ENCODE peak calls at places on chromosomes 16 and 17, in four cellular contexts. W, B, S and D are unnamed samples.

GRCh38 chr16:74691093-74691855 is 9.4 kb downstream of the MLKL start:
- DNase-seq in W (no peak), B (no peak), S (no peak), D (no peak)

GRCh38 chr17:56489980-56490379 is 103.5 kb upstream of the NOG start:
- DNase-seq in W (no peak), B (no peak), S (no peak), D (no peak)

GRCh38 chr16:21223787-21224186 is 9.7 kb upstream of the ANKS4B start:
- DNase-seq in W (no peak), B (peak; percentile 44), S (peak; percentile 37), D (no peak)

GRCh38 chr16:6018848-6019489 is 921.4 kb upstream of the EEF2KMT start:
- DNase-seq in W (no peak), B (no peak), S (no peak), D (no peak)

GRCh38 chr16:78957328-78958100 is 643.0 kb downstream of the MAF start:
- DNase-seq in W (no peak), B (no peak), S (no peak), D (no peak)

GRCh38 chr17:2466936-2467335 is 44.8 kb downstream of the METTL16 start:
- DNase-seq in W (no peak), B (no peak), S (no peak), D (no peak)

GRCh38 chr16:17313085-17313611 is 157.6 kb downstream of the XYLT1 start:
- DNase-seq in W (no peak), B (no peak), S (peak; percentile 29), D (peak; percentile 35)

GRCh38 chr17:40070895-40071719 is 8.3 kb downstream of the THRA start:
- DNase-seq in W (no peak), B (no peak), S (peak; percentile 94), D (no peak)

GRCh38 chr16:81462683-81463082 is 18.1 kb downstream of the CMIP start:
- DNase-seq in W (no peak), B (no peak), S (no peak), D (no peak)

GRCh38 chr17:39872700-39873099 is 4.7 kb downstream of the ZPBP2 start:
- DNase-seq in W (no peak), B (no peak), S (no peak), D (peak; percentile 32)

GRCh38 chr16:8761078-8761477 is 36.4 kb downstream of the TMEM186 start:
- DNase-seq in W (no peak), B (no peak), S (no peak), D (no peak)

GRCh38 chr16:51326131-51326856 is 175.2 kb upstream of the SALL1 start:
- DNase-seq in W (no peak), B (no peak), S (no peak), D (peak; percentile 80)

GRCh38 chr16:642189-643049 is 791 bp downstream of the MCRIP2 start:
- DNase-seq in W (no peak), B (no peak), S (peak; percentile 81), D (no peak)

GRCh38 chr17:80261159-80261894 is 675 bp downstream of the RNF213 start:
- DNase-seq in W (peak; percentile 51), B (no peak), S (peak; percentile 79), D (peak; percentile 57)

GRCh38 chr16:1923299-1924034 is 5.3 kb upstream of the HS3ST6 start:
- DNase-seq in W (no peak), B (no peak), S (peak; percentile 74), D (no peak)

GRCh38 chr17:79819534-79820276 is 19.5 kb downstream of the CBX4 start:
- DNase-seq in W (no peak), B (no peak), S (no peak), D (no peak)

GRCh38 chr16:77711775-77712174 is 10.5 kb upstream of the NUDT7 start:
- DNase-seq in W (no peak), B (peak; percentile 32), S (peak; percentile 34), D (no peak)

GRCh38 chr17:29732209-29732608 is 109.5 kb upstream of the CORO6 start:
- DNase-seq in W (no peak), B (no peak), S (no peak), D (no peak)

GRCh38 chr16:31219154-31219741 is 2.3 kb upstream of the PYDC1 start:
- DNase-seq in W (no peak), B (no peak), S (no peak), D (no peak)

GRCh38 chr17:76026714-76027158 is 370 bp downstream of the EVPL start:
- DNase-seq in W (no peak), B (no peak), S (no peak), D (no peak)

GRCh38 chr16:81544261-81544660 is 99.7 kb downstream of the CMIP start:
- DNase-seq in W (no peak), B (no peak), S (no peak), D (no peak)

GRCh38 chr17:72976971-72977767 is 115.3 kb downstream of the SLC39A11 start:
- DNase-seq in W (no peak), B (no peak), S (no peak), D (peak; percentile 33)

GRCh38 chr16:31501226-31501965 is 6.8 kb downstream of the RUSF1 start:
- DNase-seq in W (no peak), B (no peak), S (no peak), D (no peak)

GRCh38 chr16:77469639-77470038 is 34.8 kb upstream of the ADAMTS18 start:
- DNase-seq in W (no peak), B (no peak), S (no peak), D (no peak)

GRCh38 chr17:32240745-32241144 is 24.9 kb upstream of the RHBDL3 start:
- DNase-seq in W (no peak), B (no peak), S (no peak), D (peak; percentile 14)

GRCh38 chr16:79276506-79276905 is 324.0 kb downstream of the MAF start:
- DNase-seq in W (no peak), B (no peak), S (no peak), D (no peak)

GRCh38 chr17:57375770-57376181 is 119.5 kb downstream of the MSI2 start:
- DNase-seq in W (no peak), B (no peak), S (no peak), D (peak; percentile 91)

GRCh38 chr17:64270885-64271284 is 7.8 kb upstream of the TEX2 start:
- DNase-seq in W (no peak), B (no peak), S (no peak), D (no peak)

GRCh38 chr16:3513892-3514600 is 13.2 kb downstream of the CLUAP1 start:
- DNase-seq in W (no peak), B (no peak), S (no peak), D (peak; percentile 82)

GRCh38 chr17:6162216-6162615 is 92.0 kb downstream of the WSCD1 start:
- DNase-seq in W (no peak), B (no peak), S (no peak), D (no peak)

GRCh38 chr16:49559242-49559641 is 185.6 kb downstream of the C16orf78 start:
- DNase-seq in W (no peak), B (no peak), S (no peak), D (no peak)